ENCODE peak calls at places on chromosome 11, in ten cellular contexts. B, G, L, E, H, C, F, K, Z and Q are unnamed samples.

GRCh38 chr11:127639916-127640315 is 639.3 kb upstream of the KIRREL3 start:
- DNase-seq in B (no peak), E (peak), H (no peak), Z (no peak), F (no peak), K (peak), G (no peak), C (no peak), L (peak), Q (no peak)

GRCh38 chr11:20010106-20010860 is 150.0 kb downstream of the DBX1 start:
- DNase-seq in K (no peak), E (no peak), G (no peak), C (no peak), Z (no peak), H (no peak), F (no peak), L (no peak), B (no peak), Q (no peak)

GRCh38 chr11:10634407-10634806 is 59.1 kb downstream of the IRAG1 start:
- DNase-seq in B (no peak), L (no peak), E (no peak), F (no peak), K (no peak), G (no peak), H (no peak), Z (no peak), C (no peak), Q (no peak)

GRCh38 chr11:10653242-10653641 is 40.3 kb downstream of the IRAG1 start:
- DNase-seq in H (no peak), L (no peak), K (no peak), Z (no peak), E (no peak), C (no peak), B (no peak), G (no peak), F (no peak), Q (no peak)

GRCh38 chr11:44842219-44842618 is 108.5 kb downstream of the TP53I11 start:
- DNase-seq in K (peak), L (no peak), H (no peak), Z (peak), B (peak), E (peak), G (no peak), F (no peak), C (no peak), Q (peak)

GRCh38 chr11:122048401-122048800 is 67.6 kb downstream of the BLID start:
- DNase-seq in E (no peak), Z (peak), K (peak), B (no peak), G (no peak), H (no peak), L (peak), C (no peak), F (no peak), Q (no peak)

GRCh38 chr11:95499516-95500135 is 268.6 kb upstream of the SESN3 start:
- DNase-seq in G (no peak), F (no peak), C (no peak), H (no peak), B (peak), L (no peak), K (no peak), Z (peak), E (peak), Q (no peak)

GRCh38 chr11:120929664-120930154 is 94.2 kb upstream of the TBCEL start:
- DNase-seq in B (no peak), E (peak), K (peak), C (no peak), H (peak), F (peak), G (peak), Z (peak), L (peak), Q (peak)

GRCh38 chr11:126716456-126717083 is 284.0 kb downstream of the KIRREL3 start:
- DNase-seq in K (peak), C (no peak), F (peak), H (peak), L (no peak), Z (peak), B (no peak), G (peak), E (peak), Q (peak)

GRCh38 chr11:86214710-86215109 is 29.8 kb upstream of the EED start:
- DNase-seq in K (peak), L (no peak), B (no peak), Z (no peak), G (peak), F (no peak), C (no peak), E (no peak), H (no peak), Q (no peak)

GRCh38 chr11:1921576-1922141 is 2.2 kb downstream of the TNNT3 start:
- DNase-seq in K (peak), G (no peak), F (peak), L (no peak), Z (peak), E (peak), H (no peak), C (no peak), B (no peak), Q (no peak)

DNA sequence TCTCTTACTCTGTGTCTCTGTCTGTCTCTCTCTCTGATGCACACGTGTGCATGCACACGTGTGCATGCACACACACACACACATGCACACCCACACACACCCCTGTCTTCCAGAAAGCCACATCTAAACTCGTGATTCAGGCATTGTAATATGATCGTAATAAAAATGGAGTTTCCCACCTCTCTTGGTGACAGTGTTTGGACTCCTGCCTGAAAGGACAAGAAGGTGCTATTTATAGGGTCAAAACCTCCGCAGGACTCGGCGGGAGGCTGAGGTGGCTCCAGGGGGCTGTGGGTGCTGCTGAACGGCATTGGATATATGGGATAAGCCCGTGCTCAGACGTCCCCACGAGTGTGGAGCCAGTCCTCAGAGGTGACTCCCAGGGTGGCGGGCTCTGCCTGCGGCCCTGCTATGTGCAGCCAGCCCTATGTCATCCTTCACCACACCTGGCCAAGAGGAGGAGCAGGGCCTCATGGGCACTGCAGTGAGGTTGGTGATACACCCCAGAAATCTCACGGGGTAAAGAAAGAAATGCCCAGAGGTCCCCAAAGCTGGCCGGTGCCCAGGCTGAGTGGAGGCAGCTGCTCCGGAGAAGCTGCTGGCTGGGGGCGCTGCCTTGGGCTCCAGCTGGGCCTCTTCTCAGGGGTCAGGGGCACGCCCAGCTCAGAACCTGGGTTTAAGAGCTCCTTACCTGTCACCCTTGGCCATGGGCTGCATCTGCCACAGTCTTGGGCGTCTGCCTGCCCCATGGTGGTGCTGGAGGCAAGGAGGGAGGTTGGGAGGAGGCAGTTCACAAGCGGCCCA is 5.0 kb upstream of the OSBPL5 start:
- DNase-seq in H (no peak), G (no peak), E (no peak), B (no peak), L (no peak), C (no peak), Z (peak), F (no peak), K (no peak), Q (no peak)
- H3K4me3 ChIP-seq in H (no peak), G (no peak), E (peak), B (peak), L (no peak), C (peak), Z (no peak), F (no peak), K (no peak), Q (peak)

GRCh38 chr11:17930544-17931144 is 82.2 kb downstream of the SERGEF start:
- DNase-seq in Z (no peak), G (no peak), K (no peak), H (no peak), B (no peak), L (no peak), E (no peak), C (no peak), F (no peak), Q (no peak)
- TF ChIP-seq CTCF in Z (no peak), G (no peak), K (no peak), H (no peak), B (no peak), L (no peak), E (no peak), C (no peak), F (no peak), Q (no peak)

GRCh38 chr11:71252782-71253730 is 679 bp upstream of the SHANK2 start:
- DNase-seq in K (peak), G (no peak), B (peak), Z (peak), L (no peak), E (peak), H (peak), F (peak), C (no peak), Q (peak)

GRCh38 chr11:71252434-71252781 is at the start of gene SHANK2:
- DNase-seq in F (peak), B (no peak), E (no peak), L (no peak), K (no peak), G (no peak), H (peak), Z (no peak), C (no peak), Q (no peak)

GRCh38 chr11:71250512-71251158 is 1.7 kb downstream of the SHANK2 start:
- DNase-seq in Z (no peak), F (no peak), K (no peak), L (no peak), C (no peak), H (peak), G (no peak), E (no peak), B (no peak), Q (no peak)

GRCh38 chr11:71251159-71251721 is 1.1 kb downstream of the SHANK2 start:
- DNase-seq in G (no peak), F (no peak), B (no peak), K (peak), H (peak), E (no peak), L (no peak), C (no peak), Z (no peak), Q (no peak)

GRCh38 chr11:71251761-71252433 is 480 bp downstream of the SHANK2 start:
- DNase-seq in K (peak), Z (no peak), G (peak), L (no peak), H (peak), F (peak), C (no peak), E (no peak), B (no peak), Q (no peak)
- H3K4me3 ChIP-seq in K (peak), Z (peak), G (no peak), L (no peak), H (peak), F (peak), C (no peak), E (peak), B (peak), Q (peak)

GRCh38 chr11:62622476-62622875 is 690 bp upstream of the B3GAT3 start:
- DNase-seq in B (no peak), C (no peak), L (no peak), K (no peak), G (no peak), F (no peak), Z (no peak), E (no peak), H (no peak), Q (no peak)

GRCh38 chr11:62621027-62621566 is 689 bp downstream of the B3GAT3 start:
- DNase-seq in L (no peak), G (no peak), Z (no peak), E (no peak), C (no peak), B (no peak), K (no peak), F (no peak), H (no peak), Q (no peak)

GRCh38 chr11:62627718-62628117 is 5.9 kb upstream of the B3GAT3 start:
- DNase-seq in C (no peak), F (no peak), G (no peak), K (no peak), Z (no peak), L (no peak), E (no peak), B (no peak), H (no peak), Q (no peak)

GRCh38 chr11:62621567-62622470 is at the start of gene B3GAT3:
- DNase-seq in C (peak), G (peak), H (peak), L (peak), Z (peak), E (peak), K (peak), B (peak), F (peak), Q (peak)
- TF ChIP-seq CTCF in C (no peak), G (no peak), H (no peak), L (no peak), Z (no peak), E (no peak), K (no peak), B (peak), F (no peak), Q (peak)

DNA sequence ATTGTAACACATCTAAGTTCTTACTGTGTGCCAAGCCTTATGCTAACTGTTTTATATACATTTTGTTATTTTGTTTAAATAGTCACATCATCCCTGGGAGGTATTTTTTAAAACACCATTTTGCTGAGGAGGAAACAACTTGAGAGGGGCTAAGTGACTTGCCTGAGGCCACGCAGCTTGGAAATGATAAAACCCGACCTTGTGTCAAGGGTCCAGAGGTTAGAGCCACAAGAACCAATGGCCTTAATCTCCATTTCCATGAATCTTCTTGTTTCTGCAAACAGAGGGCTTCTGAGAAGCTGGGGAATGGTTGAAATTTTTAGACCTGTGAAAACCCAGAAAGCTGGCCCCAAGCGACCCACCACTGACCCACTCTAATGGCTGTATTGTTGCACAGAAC is 16.7 kb downstream of the ABTB2 start:
- DNase-seq in K (no peak), C (no peak), F (no peak), H (no peak), L (no peak), B (no peak), Z (no peak), E (no peak), G (no peak), Q (no peak)
- H3K4me3 ChIP-seq in K (no peak), C (no peak), F (no peak), H (no peak), L (no peak), B (no peak), Z (no peak), E (no peak), G (no peak), Q (no peak)

DNA sequence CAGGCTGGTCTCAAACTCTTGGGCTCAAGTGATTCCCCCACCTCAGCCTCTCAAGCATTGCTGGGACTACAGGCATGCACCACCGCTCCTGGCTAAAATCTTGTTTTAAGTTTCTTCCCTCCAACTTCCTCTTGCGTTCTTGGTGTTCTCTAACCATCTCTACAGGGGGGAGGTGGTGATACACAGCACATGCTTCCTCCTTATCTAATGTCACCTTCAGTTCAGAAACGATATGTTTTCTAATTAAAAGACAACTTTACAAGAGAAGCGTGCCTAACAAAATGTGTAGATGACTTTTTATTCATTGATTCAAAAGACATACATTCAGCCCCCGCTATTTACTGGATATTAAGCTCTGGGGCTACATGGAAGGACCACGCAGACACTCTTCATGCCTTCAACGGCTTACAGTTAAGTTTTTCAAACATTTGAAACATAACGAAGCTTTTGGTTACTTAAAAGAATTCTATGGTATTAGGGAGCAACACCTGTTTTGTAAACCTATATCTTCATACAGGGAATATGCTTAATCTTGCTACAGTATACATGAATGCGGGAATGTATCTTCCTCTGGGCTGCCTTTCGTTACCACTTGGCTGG is 930 bp upstream of the DLAT start:
- DNase-seq in K (no peak), G (peak), E (no peak), B (no peak), F (no peak), H (no peak), C (no peak), Z (peak), L (no peak), Q (peak)
- TF ChIP-seq CTCF in K (no peak), G (no peak), E (no peak), B (no peak), F (no peak), H (no peak), C (no peak), Z (no peak), L (no peak), Q (no peak)